ENCODE peak calls at places on chromosomes 6 and 20, in seven cellular contexts. One of them, this sample, is unnamed. For H3K36me3, the result is how much of the 10 kb centered on the place peaks cover.

GRCh38 chr20:51070635-51071034 is 47.7 kb upstream of the KCNG1 start:
- DNase-seq in stomach: no peak
- DNase-seq in upper lobe of right lung: no peak
- DNase-seq in GM23248: no peak
- DNase-seq in neural progenitor cell: no peak
- DNase-seq in adrenal gland: no peak
- DNase-seq in pancreas: no peak
- DNase-seq in this sample: no peak

GRCh38 chr6:6221829-6222535 is 98.5 kb downstream of the F13A1 start:
- DNase-seq in stomach: no peak
- DNase-seq in upper lobe of right lung: no peak
- DNase-seq in GM23248: no peak
- DNase-seq in neural progenitor cell: peak
- DNase-seq in adrenal gland: no peak
- DNase-seq in pancreas: no peak
- DNase-seq in this sample: no peak

GRCh38 chr6:168272379-168273011 is 47.1 kb downstream of the DACT2 start:
- DNase-seq in stomach: no peak
- DNase-seq in upper lobe of right lung: no peak
- DNase-seq in GM23248: no peak
- DNase-seq in neural progenitor cell: peak
- DNase-seq in adrenal gland: no peak
- DNase-seq in pancreas: no peak
- DNase-seq in this sample: no peak

GRCh38 chr6:7505196-7505699 is 36.2 kb upstream of the DSP start:
- DNase-seq in stomach: peak
- DNase-seq in upper lobe of right lung: no peak
- DNase-seq in GM23248: peak
- DNase-seq in neural progenitor cell: peak
- DNase-seq in adrenal gland: peak
- DNase-seq in pancreas: no peak
- DNase-seq in this sample: peak

GRCh38 chr6:84094050-84094435 is 60.5 kb downstream of the MRAP2 start:
- DNase-seq in stomach: no peak
- DNase-seq in upper lobe of right lung: no peak
- DNase-seq in GM23248: peak
- DNase-seq in neural progenitor cell: no peak
- DNase-seq in adrenal gland: no peak
- DNase-seq in pancreas: no peak
- DNase-seq in this sample: no peak

GRCh38 chr20:39072132-39072531 is 110.0 kb downstream of the DHX35 start:
- DNase-seq in stomach: no peak
- DNase-seq in upper lobe of right lung: no peak
- DNase-seq in GM23248: no peak
- DNase-seq in neural progenitor cell: no peak
- DNase-seq in adrenal gland: no peak
- DNase-seq in pancreas: no peak
- DNase-seq in this sample: no peak

GRCh38 chr6:136471372-136471771 is 78.8 kb downstream of the MAP7 start:
- DNase-seq in stomach: no peak
- DNase-seq in upper lobe of right lung: no peak
- DNase-seq in GM23248: peak
- DNase-seq in neural progenitor cell: peak
- DNase-seq in adrenal gland: no peak
- DNase-seq in pancreas: no peak
- DNase-seq in this sample: no peak

GRCh38 chr6:113632220-113632864 is 224.8 kb upstream of the MARCKS start:
- DNase-seq in stomach: peak
- DNase-seq in upper lobe of right lung: no peak
- DNase-seq in GM23248: peak
- DNase-seq in neural progenitor cell: no peak
- DNase-seq in adrenal gland: peak
- DNase-seq in pancreas: peak
- DNase-seq in this sample: no peak

GRCh38 chr6:128367437-128367836 is 153.0 kb downstream of the PTPRK start:
- DNase-seq in stomach: no peak
- DNase-seq in upper lobe of right lung: no peak
- DNase-seq in GM23248: no peak
- DNase-seq in neural progenitor cell: no peak
- DNase-seq in adrenal gland: no peak
- DNase-seq in pancreas: no peak
- DNase-seq in this sample: no peak

GRCh38 chr6:126268087-126268486 is 71.8 kb upstream of the CENPW start:
- DNase-seq in stomach: no peak
- DNase-seq in upper lobe of right lung: no peak
- DNase-seq in GM23248: no peak
- DNase-seq in neural progenitor cell: peak
- DNase-seq in adrenal gland: no peak
- DNase-seq in pancreas: no peak
- DNase-seq in this sample: no peak

GRCh38 chr6:124968401-124968800 is 6.2 kb downstream of the RNF217 start:
- DNase-seq in stomach: no peak
- DNase-seq in upper lobe of right lung: no peak
- DNase-seq in GM23248: no peak
- DNase-seq in neural progenitor cell: no peak
- DNase-seq in adrenal gland: no peak
- DNase-seq in pancreas: no peak
- DNase-seq in this sample: no peak

GRCh38 chr20:63704749-63705117 is 3.0 kb downstream of the ARFRP1 start:
- DNase-seq in stomach: no peak
- DNase-seq in upper lobe of right lung: no peak
- DNase-seq in GM23248: no peak
- DNase-seq in neural progenitor cell: no peak
- DNase-seq in adrenal gland: peak
- DNase-seq in pancreas: no peak
- DNase-seq in this sample: no peak

GRCh38 chr20:3109350-3110302 is 25.1 kb upstream of the AVP start:
- DNase-seq in stomach: no peak
- DNase-seq in upper lobe of right lung: no peak
- DNase-seq in GM23248: no peak
- DNase-seq in neural progenitor cell: no peak
- DNase-seq in adrenal gland: no peak
- DNase-seq in pancreas: no peak
- DNase-seq in this sample: no peak

GRCh38 chr20:57451759-57452661 is 60.8 kb downstream of the RBM38 start:
- DNase-seq in stomach: no peak
- DNase-seq in upper lobe of right lung: no peak
- DNase-seq in GM23248: no peak
- DNase-seq in neural progenitor cell: no peak
- DNase-seq in adrenal gland: no peak
- DNase-seq in pancreas: no peak
- DNase-seq in this sample: peak

GRCh38 chr6:65708162-65708561 is 1.1 kb upstream of the EYS start:
- DNase-seq in stomach: no peak
- DNase-seq in upper lobe of right lung: no peak
- DNase-seq in GM23248: no peak
- DNase-seq in neural progenitor cell: no peak
- DNase-seq in adrenal gland: no peak
- DNase-seq in pancreas: no peak
- DNase-seq in this sample: no peak

GRCh38 chr6:4809999-4810918 is 34.1 kb downstream of the CDYL start:
- DNase-seq in stomach: no peak
- DNase-seq in upper lobe of right lung: no peak
- DNase-seq in GM23248: peak
- DNase-seq in neural progenitor cell: no peak
- DNase-seq in adrenal gland: no peak
- DNase-seq in pancreas: no peak
- DNase-seq in this sample: no peak

GRCh38 chr20:24651171-24651972 is 181.9 kb downstream of the SYNDIG1 start:
- DNase-seq in stomach: no peak
- DNase-seq in upper lobe of right lung: no peak
- DNase-seq in GM23248: peak
- DNase-seq in neural progenitor cell: no peak
- DNase-seq in adrenal gland: no peak
- DNase-seq in pancreas: no peak
- DNase-seq in this sample: no peak

GRCh38 chr20:20499469-20499868 is 131.6 kb downstream of the INSM1 start:
- DNase-seq in stomach: no peak
- DNase-seq in upper lobe of right lung: no peak
- DNase-seq in GM23248: no peak
- DNase-seq in neural progenitor cell: peak
- DNase-seq in adrenal gland: no peak
- DNase-seq in pancreas: no peak
- DNase-seq in this sample: no peak
- H3K36me3 ChIP-seq in stomach: half or more
- H3K36me3 ChIP-seq in upper lobe of right lung: half or more
- H3K36me3 ChIP-seq in GM23248: under half
- H3K36me3 ChIP-seq in neural progenitor cell: under half
- H3K36me3 ChIP-seq in adrenal gland: under half
- H3K36me3 ChIP-seq in pancreas: half or more
- H3K36me3 ChIP-seq in this sample: half or more

GRCh38 chr20:17844549-17845298 is 123.9 kb downstream of the SNX5 start:
- DNase-seq in stomach: no peak
- DNase-seq in upper lobe of right lung: no peak
- DNase-seq in GM23248: no peak
- DNase-seq in neural progenitor cell: no peak
- DNase-seq in adrenal gland: no peak
- DNase-seq in pancreas: peak
- DNase-seq in this sample: no peak

GRCh38 chr20:17841751-17842191 is 126.8 kb downstream of the SNX5 start:
- DNase-seq in stomach: no peak
- DNase-seq in upper lobe of right lung: no peak
- DNase-seq in GM23248: peak
- DNase-seq in neural progenitor cell: no peak
- DNase-seq in adrenal gland: peak
- DNase-seq in pancreas: peak
- DNase-seq in this sample: no peak

GRCh38 chr20:17845701-17846475 is 122.7 kb downstream of the SNX5 start:
- DNase-seq in stomach: no peak
- DNase-seq in upper lobe of right lung: no peak
- DNase-seq in GM23248: peak
- DNase-seq in neural progenitor cell: no peak
- DNase-seq in adrenal gland: no peak
- DNase-seq in pancreas: peak
- DNase-seq in this sample: no peak

GRCh38 chr20:17844133-17844429 is 124.5 kb downstream of the SNX5 start:
- DNase-seq in stomach: no peak
- DNase-seq in upper lobe of right lung: no peak
- DNase-seq in GM23248: no peak
- DNase-seq in neural progenitor cell: no peak
- DNase-seq in adrenal gland: no peak
- DNase-seq in pancreas: no peak
- DNase-seq in this sample: no peak

GRCh38 chr20:17843246-17844132 is 125.1 kb downstream of the SNX5 start:
- DNase-seq in stomach: no peak
- DNase-seq in upper lobe of right lung: no peak
- DNase-seq in GM23248: peak
- DNase-seq in neural progenitor cell: no peak
- DNase-seq in adrenal gland: peak
- DNase-seq in pancreas: peak
- DNase-seq in this sample: no peak
- H3K27ac ChIP-seq in stomach: peak
- H3K27ac ChIP-seq in upper lobe of right lung: peak
- H3K27ac ChIP-seq in GM23248: peak
- H3K27ac ChIP-seq in neural progenitor cell: no peak
- H3K27ac ChIP-seq in adrenal gland: peak
- H3K27ac ChIP-seq in pancreas: no peak
- H3K27ac ChIP-seq in this sample: peak

GRCh38 chr20:1376007-1376406 is 16.8 kb downstream of the FKBP1A start:
- DNase-seq in stomach: no peak
- DNase-seq in upper lobe of right lung: no peak
- DNase-seq in GM23248: no peak
- DNase-seq in neural progenitor cell: no peak
- DNase-seq in adrenal gland: no peak
- DNase-seq in pancreas: no peak
- DNase-seq in this sample: no peak

GRCh38 chr20:1375515-1375914 is 17.3 kb downstream of the FKBP1A start:
- DNase-seq in stomach: no peak
- DNase-seq in upper lobe of right lung: no peak
- DNase-seq in GM23248: peak
- DNase-seq in neural progenitor cell: no peak
- DNase-seq in adrenal gland: no peak
- DNase-seq in pancreas: no peak
- DNase-seq in this sample: no peak

GRCh38 chr20:1377984-1378742 is 14.7 kb downstream of the FKBP1A start:
- DNase-seq in stomach: no peak
- DNase-seq in upper lobe of right lung: no peak
- DNase-seq in GM23248: peak
- DNase-seq in neural progenitor cell: no peak
- DNase-seq in adrenal gland: no peak
- DNase-seq in pancreas: no peak
- DNase-seq in this sample: no peak

GRCh38 chr20:1376453-1377270 is 16.2 kb downstream of the FKBP1A start:
- DNase-seq in stomach: no peak
- DNase-seq in upper lobe of right lung: no peak
- DNase-seq in GM23248: peak
- DNase-seq in neural progenitor cell: peak
- DNase-seq in adrenal gland: no peak
- DNase-seq in pancreas: no peak
- DNase-seq in this sample: no peak

DNA sequence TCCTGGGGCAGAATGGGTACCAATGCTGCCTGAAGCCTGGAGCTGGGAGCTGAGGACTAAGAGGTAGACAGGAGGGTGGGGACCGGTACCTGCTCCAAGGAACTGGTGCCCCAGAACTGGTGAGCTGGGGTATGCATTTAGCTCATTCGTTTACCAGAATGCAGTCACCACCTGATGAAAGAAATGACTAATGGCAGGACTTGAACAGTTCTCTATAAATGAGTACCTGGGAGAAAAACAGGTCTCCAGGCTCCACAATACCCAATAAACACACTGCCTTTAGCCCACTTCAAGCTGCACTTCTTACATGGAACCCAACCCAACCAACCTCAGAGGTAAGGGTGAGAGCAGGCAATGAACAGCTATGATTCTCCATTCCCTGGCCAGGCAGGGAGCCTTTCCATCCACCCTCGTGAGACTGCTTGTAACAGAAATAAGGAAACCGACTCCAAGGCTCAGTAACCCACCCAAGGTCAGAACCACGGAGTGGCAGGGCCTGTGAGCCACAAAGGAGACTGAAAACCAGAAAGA is 15.4 kb downstream of the FKBP1A start:
- DNase-seq in stomach: no peak
- DNase-seq in upper lobe of right lung: no peak
- DNase-seq in GM23248: no peak
- DNase-seq in neural progenitor cell: no peak
- DNase-seq in adrenal gland: no peak
- DNase-seq in pancreas: no peak
- DNase-seq in this sample: no peak
- H3K36me3 ChIP-seq in stomach: under half
- H3K36me3 ChIP-seq in upper lobe of right lung: under half
- H3K36me3 ChIP-seq in GM23248: under half
- H3K36me3 ChIP-seq in neural progenitor cell: under half
- H3K36me3 ChIP-seq in adrenal gland: under half
- H3K36me3 ChIP-seq in pancreas: under half
- H3K36me3 ChIP-seq in this sample: under half

DNA sequence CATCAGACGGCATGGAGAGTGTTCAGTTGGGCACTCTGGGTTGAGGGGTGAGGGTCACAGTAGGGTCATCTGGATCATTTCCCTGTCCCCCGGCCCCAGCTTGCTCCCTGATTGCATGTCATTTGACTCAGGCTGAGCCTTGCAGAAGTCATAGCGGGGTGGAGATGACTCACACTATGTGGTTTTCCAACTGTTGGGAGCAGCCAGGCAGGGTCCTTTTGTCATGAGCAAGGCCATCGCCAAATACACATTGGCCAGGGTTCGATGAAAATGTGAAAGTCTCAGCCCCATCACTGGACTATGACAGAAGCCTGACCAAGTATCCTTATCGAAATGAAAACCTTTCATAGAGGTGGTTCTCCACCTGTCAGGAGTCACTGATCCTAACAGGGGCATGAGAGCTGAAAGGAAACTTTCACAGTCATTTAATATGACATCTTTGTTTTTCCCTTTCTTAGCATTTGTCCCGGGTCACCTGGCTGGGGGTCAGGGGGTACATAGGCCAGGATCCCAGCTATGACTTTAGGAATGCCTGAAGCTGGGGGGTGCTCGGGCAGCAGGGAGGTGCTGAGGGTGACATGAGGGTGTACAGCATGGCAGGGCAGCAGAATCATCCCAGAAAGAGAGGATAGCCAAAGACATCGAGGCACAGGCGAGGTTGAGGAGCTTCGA is 70.2 kb upstream of the CD93 start:
- DNase-seq in stomach: peak
- DNase-seq in upper lobe of right lung: no peak
- DNase-seq in GM23248: peak
- DNase-seq in neural progenitor cell: no peak
- DNase-seq in adrenal gland: peak
- DNase-seq in pancreas: no peak
- DNase-seq in this sample: no peak
- H3K27ac ChIP-seq in stomach: peak
- H3K27ac ChIP-seq in upper lobe of right lung: no peak
- H3K27ac ChIP-seq in GM23248: peak
- H3K27ac ChIP-seq in neural progenitor cell: no peak
- H3K27ac ChIP-seq in adrenal gland: peak
- H3K27ac ChIP-seq in pancreas: no peak
- H3K27ac ChIP-seq in this sample: peak

This sample was measured in Peyer's patch.